ENCODE peak calls at places on chromosomes 4 and X, in eight cellular contexts. N, G, V, U, Q, S, X and P are unnamed samples.

GRCh38 chrX:1392376-1393130 is 640 bp upstream of the SLC25A6 start:
- DNase-seq in N (peak), G (peak), V (peak), U (peak), Q (peak), S (peak), X (no peak), P (peak)

GRCh38 chrX:123731987-123732678 is 719 bp downstream of the THOC2 start:
- DNase-seq in N (peak), G (no peak), V (peak), U (no peak), Q (peak), S (peak), X (no peak), P (no peak)

GRCh38 chr4:158459085-158459820 is 62.4 kb upstream of the RXFP1 start:
- DNase-seq in N (no peak), G (no peak), V (no peak), U (no peak), Q (no peak), S (no peak), X (no peak), P (no peak)

GRCh38 chr4:74104145-74104544 is 5.2 kb upstream of the CXCL2 start:
- DNase-seq in N (peak), G (no peak), V (no peak), U (no peak), Q (no peak), S (peak), X (no peak), P (no peak)

GRCh38 chr4:76690091-76690905 is 207.6 kb downstream of the SOWAHB start:
- DNase-seq in N (no peak), G (no peak), V (no peak), U (peak), Q (peak), S (peak), X (no peak), P (peak)

GRCh38 chrX:106707771-106708454 is 18.6 kb upstream of the RNF128 start:
- DNase-seq in N (peak), G (no peak), V (no peak), U (peak), Q (no peak), S (peak), X (no peak), P (peak)

GRCh38 chrX:49039598-49040375 is 3.4 kb downstream of the TFE3 start:
- DNase-seq in N (peak), G (peak), V (peak), U (peak), Q (peak), S (peak), X (no peak), P (peak)

GRCh38 chr4:117661673-117662072 is 372.6 kb upstream of the NDST3 start:
- DNase-seq in N (no peak), G (no peak), V (no peak), U (no peak), Q (no peak), S (no peak), X (no peak), P (no peak)

GRCh38 chrX:153648358-153649177 is 1.6 kb downstream of the DUSP9 start:
- DNase-seq in N (no peak), G (no peak), V (no peak), U (no peak), Q (no peak), S (no peak), X (no peak), P (no peak)

GRCh38 chrX:53544936-53545335 is 110.8 kb upstream of the HSD17B10 start:
- DNase-seq in N (no peak), G (no peak), V (no peak), U (no peak), Q (no peak), S (no peak), X (no peak), P (no peak)
- TF ChIP-seq CTCF in N (no peak), G (no peak), V (no peak), U (no peak), Q (no peak), S (no peak), X (no peak), P (no peak)

GRCh38 chr4:113276448-113277158 is 227.2 kb downstream of the ANK2 start:
- DNase-seq in N (no peak), G (no peak), V (no peak), U (peak), Q (no peak), S (no peak), X (no peak), P (no peak)

GRCh38 chr4:113272523-113272922 is 223.1 kb downstream of the ANK2 start:
- DNase-seq in N (no peak), G (no peak), V (no peak), U (no peak), Q (no peak), S (no peak), X (no peak), P (no peak)

GRCh38 chr4:113278324-113278934 is 229.0 kb downstream of the ANK2 start:
- DNase-seq in N (peak), G (peak), V (no peak), U (peak), Q (peak), S (peak), X (peak), P (peak)
- TF ChIP-seq CTCF in N (peak), G (peak), V (peak), U (peak), Q (peak), S (peak), X (peak), P (peak)

GRCh38 chrX:20593402-20593801 is 326.7 kb upstream of the RPS6KA3 start:
- DNase-seq in N (no peak), G (no peak), V (no peak), U (no peak), Q (no peak), S (no peak), X (no peak), P (no peak)

GRCh38 chrX:20595928-20596550 is 329.3 kb upstream of the RPS6KA3 start:
- DNase-seq in N (peak), G (no peak), V (no peak), U (peak), Q (no peak), S (peak), X (no peak), P (no peak)

GRCh38 chrX:20593836-20594235 is 327.1 kb upstream of the RPS6KA3 start:
- DNase-seq in N (no peak), G (no peak), V (no peak), U (no peak), Q (no peak), S (no peak), X (no peak), P (no peak)

GRCh38 chrX:20596856-20597255 is 330.1 kb upstream of the RPS6KA3 start:
- DNase-seq in N (no peak), G (no peak), V (no peak), U (no peak), Q (no peak), S (no peak), X (no peak), P (no peak)

DNA sequence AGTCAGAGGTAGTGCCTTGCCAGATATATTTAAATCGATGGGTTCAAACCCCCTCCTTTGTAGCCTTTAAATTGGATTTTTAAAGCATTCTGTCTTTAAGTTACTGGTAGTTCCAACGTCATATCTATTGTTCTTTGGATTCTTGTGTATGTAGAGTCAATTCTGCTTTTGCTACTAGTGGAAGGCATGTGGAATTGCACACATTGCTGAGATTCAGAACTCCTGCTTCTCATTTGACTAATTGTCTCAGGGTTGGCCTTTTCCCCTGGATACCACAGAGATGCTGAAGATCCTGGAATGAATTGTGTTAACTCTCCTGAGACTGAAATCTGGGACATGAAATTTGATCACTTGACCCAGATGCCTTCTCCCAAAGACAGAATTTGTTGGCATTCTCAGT is 328.3 kb upstream of the RPS6KA3 start:
- DNase-seq in N (peak), G (no peak), V (no peak), U (peak), Q (no peak), S (peak), X (no peak), P (no peak)
- TF ChIP-seq CTCF in N (peak), G (peak), V (peak), U (peak), Q (peak), S (no peak), X (no peak), P (peak)

GRCh38 chr4:173707658-173708415 is 177.8 kb upstream of the HAND2 start:
- DNase-seq in N (peak), G (no peak), V (no peak), U (no peak), Q (no peak), S (no peak), X (no peak), P (no peak)
- TF ChIP-seq CTCF in N (no peak), G (no peak), V (no peak), U (no peak), Q (no peak), S (no peak), X (no peak), P (no peak)

GRCh38 chr4:151045907-151046306 is 30.8 kb upstream of the LRBA start:
- DNase-seq in N (no peak), G (no peak), V (no peak), U (no peak), Q (no peak), S (no peak), X (no peak), P (no peak)
- TF ChIP-seq CTCF in N (no peak), G (peak), V (no peak), U (no peak), Q (no peak), S (no peak), X (no peak), P (peak)

DNA sequence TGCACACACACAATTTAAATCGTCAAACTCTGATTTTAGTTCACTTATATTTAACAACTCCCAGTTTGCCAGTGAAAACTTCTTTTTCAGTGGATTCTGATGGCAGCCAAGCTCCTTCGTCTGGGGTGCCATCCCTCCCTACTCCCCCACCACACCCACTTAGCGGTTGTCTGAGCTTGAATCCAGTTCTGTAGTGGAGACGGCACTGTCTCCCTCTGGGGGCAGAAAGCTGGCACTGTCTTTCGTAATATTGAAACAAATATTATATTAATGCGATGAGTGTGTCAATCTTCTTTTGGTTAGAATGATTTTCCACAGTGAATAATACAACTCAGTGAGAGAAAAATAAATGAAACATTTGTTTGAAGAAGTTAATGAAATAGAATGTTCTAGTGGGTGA is 5.4 kb downstream of the MEPE start:
- DNase-seq in N (no peak), G (no peak), V (no peak), U (no peak), Q (peak), S (no peak), X (no peak), P (no peak)
- TF ChIP-seq CTCF in N (peak), G (peak), V (no peak), U (peak), Q (peak), S (peak), X (no peak), P (peak)

DNA sequence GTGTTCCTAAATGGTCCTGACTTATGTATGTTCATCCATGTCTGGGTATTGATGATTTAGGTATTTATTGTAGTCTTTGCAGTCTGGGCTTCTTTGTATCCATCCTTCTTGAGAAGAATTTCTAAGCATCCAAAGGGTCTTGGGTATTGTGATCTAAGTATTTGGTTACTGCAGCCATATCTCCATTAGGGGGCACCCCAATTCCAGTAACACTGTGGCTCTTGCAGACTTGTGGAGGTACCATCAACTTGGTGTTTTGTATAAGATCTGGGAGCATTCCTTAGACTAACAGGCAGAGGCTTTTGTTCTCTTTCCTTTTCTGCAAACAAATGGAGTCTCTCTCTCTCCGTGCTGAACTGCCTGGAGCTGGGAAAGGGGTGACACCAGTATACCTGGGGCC is 113.7 kb upstream of the NEXMIF start:
- DNase-seq in N (peak), G (no peak), V (no peak), U (peak), Q (no peak), S (peak), X (no peak), P (peak)
- TF ChIP-seq CTCF in N (peak), G (no peak), V (peak), U (peak), Q (no peak), S (peak), X (no peak), P (peak)